ENCODE peak calls at places on chromosomes 13 and 19, in four cellular contexts. J, Q, V and C are unnamed samples.

GRCh38 chr19:48596679-48597465 is 9.7 kb upstream of the SPACA4 start:
- DNase-seq in Q (no peak), V (no peak), J (no peak), C (peak)

GRCh38 chr13:98393873-98394272 is 183.0 kb downstream of the STK24 start:
- DNase-seq in J (peak), V (no peak), Q (no peak), C (no peak)

GRCh38 chr13:29541400-29541799 is 54.1 kb downstream of the SLC7A1 start:
- DNase-seq in Q (no peak), J (no peak), V (no peak), C (no peak)

GRCh38 chr13:111296417-111296816 is 24.0 kb upstream of the TEX29 start:
- DNase-seq in V (no peak), Q (no peak), J (no peak), C (no peak)

GRCh38 chr13:59343993-59344780 is 819.5 kb downstream of the DIAPH3 start:
- DNase-seq in V (no peak), J (no peak), Q (no peak), C (no peak)

GRCh38 chr13:61253105-61253877 is 162.4 kb downstream of the PCDH20 start:
- DNase-seq in V (no peak), Q (no peak), J (no peak), C (no peak)

GRCh38 chr13:31201341-31202024 is 1.7 kb downstream of the B3GLCT start:
- DNase-seq in Q (peak), V (peak), J (no peak), C (peak)

GRCh38 chr19:12872941-12873890 is 8.0 kb downstream of the DNASE2 start:
- DNase-seq in V (no peak), Q (peak), J (peak), C (no peak)

GRCh38 chr13:66468656-66469055 is 761.5 kb downstream of the PCDH9 start:
- DNase-seq in J (no peak), Q (no peak), V (no peak), C (peak)

GRCh38 chr19:14561832-14562351 is 10.0 kb downstream of the NDUFB7 start:
- DNase-seq in Q (peak), J (peak), V (no peak), C (no peak)

GRCh38 chr13:98981596-98982195 is 3.8 kb upstream of the DOCK9 start:
- DNase-seq in Q (no peak), J (no peak), V (no peak), C (no peak)

GRCh38 chr13:80753951-80754350 is 413.0 kb upstream of the SPRY2 start:
- DNase-seq in J (no peak), Q (no peak), V (no peak), C (no peak)

GRCh38 chr13:84896128-84896527 is 903.1 kb downstream of the SLITRK6 start:
- DNase-seq in J (no peak), Q (peak), V (no peak), C (peak)

GRCh38 chr13:110399801-110400200 is 92.7 kb downstream of the COL4A2 start:
- DNase-seq in Q (peak), V (no peak), J (no peak), C (peak)

GRCh38 chr19:2974342-2974932 is 2.9 kb upstream of the TLE6 start:
- DNase-seq in Q (peak), V (peak), J (peak), C (no peak)

GRCh38 chr13:58369941-58370340 is 738.4 kb downstream of the PCDH17 start:
- DNase-seq in Q (no peak), V (no peak), J (no peak), C (no peak)

GRCh38 chr13:41547253-41548000 is 90.1 kb downstream of the RGCC start:
- DNase-seq in Q (no peak), J (peak), V (peak), C (no peak)

GRCh38 chr19:20664917-20665781 is 3.8 kb upstream of the ZNF626 start:
- DNase-seq in J (peak), Q (peak), V (no peak), C (peak)

GRCh38 chr19:33226550-33227241 is 1.0 kb upstream of the SLC7A10 start:
- DNase-seq in V (no peak), J (peak), Q (peak), C (peak)

GRCh38 chr19:17530586-17530985 is 19.1 kb downstream of the PGLS start:
- DNase-seq in V (no peak), J (no peak), Q (no peak), C (no peak)

GRCh38 chr19:11169896-11170678 is 14.5 kb upstream of the SPC24 start:
- DNase-seq in Q (peak), V (no peak), J (no peak), C (peak)

GRCh38 chr13:33677215-33677614 is 140.7 kb upstream of the RFC3 start:
- DNase-seq in Q (no peak), V (no peak), J (no peak), C (no peak)

GRCh38 chr19:3511506-3512251 is 5.6 kb downstream of the FZR1 start:
- DNase-seq in V (no peak), Q (no peak), J (no peak), C (no peak)

DNA sequence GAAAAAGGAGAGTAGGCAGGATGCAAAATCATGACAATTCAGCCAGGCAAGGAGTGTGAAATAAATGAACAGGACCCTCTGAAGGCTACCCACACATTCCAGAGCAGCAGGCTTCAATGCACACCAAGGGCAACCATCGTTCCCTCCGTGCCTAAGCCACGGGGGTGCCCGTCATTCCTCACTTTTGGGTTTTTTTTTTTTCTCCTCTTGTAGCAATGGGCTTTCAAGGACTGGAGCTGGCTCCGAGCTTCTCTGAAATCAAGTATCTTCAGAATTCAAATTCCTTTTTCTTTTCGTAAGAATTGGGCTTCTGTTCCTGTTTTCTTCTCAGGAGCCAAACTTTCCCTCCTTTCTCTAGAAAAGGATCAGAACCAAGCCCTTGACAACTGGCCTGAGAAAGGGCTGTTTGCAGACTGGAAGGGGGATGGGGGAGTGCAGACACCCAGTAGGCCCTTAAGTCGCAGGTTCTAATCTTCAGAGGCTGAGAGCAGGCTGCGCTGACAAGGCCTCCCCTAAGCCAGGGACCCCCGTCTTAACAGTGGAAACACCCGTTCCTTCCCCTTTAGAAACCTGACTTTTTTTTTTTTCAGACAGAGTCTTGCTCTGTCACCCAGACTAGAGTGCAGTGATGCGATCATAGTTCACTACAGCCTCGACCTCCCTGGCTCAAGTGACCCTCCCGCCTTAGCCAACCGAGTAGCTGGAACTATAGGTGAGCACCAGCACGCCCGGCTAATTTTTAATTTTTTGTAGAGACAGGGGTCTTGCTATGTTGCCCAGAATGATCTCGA is 51.7 kb downstream of the RFX2 start:
- DNase-seq in V (no peak), Q (no peak), J (no peak), C (no peak)
- H3K4me3 ChIP-seq in V (no peak), Q (no peak), J (no peak), C (no peak)

DNA sequence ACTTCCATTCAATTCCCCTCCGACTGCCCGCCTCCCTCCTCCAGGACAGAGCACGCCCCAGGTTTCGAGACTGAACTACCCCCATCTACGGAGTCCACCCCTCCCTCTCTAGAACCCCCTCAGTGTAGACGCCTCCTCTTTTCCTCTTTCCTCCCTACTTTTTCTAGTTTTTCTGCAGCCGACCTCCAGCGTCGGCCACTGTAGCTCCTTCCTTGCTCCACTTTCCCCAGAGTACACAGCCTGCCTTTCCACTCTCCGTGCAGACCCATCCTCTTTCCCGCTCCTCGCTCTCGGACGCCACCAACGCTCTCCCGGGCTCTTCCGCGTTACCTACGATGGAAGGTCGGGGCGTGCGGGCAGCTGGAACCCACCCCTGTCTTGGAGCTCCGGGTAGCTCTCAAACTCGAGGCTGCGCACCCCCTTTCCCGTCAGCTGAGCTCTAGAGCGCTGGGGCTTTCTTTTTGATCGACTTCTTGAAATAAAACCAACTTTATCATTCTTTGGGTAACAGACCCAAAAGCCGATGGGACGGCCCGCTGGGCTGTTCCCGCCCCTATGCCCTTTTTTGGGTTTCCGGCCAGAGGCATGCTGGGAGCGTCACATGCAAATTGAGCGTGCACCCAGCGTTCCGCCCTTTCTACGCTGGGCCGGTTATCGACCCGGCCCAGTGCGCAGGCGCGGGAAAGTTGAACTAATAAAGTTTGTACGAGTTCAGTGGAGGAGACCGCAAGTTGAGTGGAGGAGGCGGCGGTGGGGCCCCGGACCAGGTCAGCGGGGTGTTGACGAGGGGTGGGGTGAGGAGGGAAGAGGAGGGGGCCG is at the start of the genes BCL2L12 and IRF3:
- DNase-seq in Q (peak), V (peak), J (peak), C (peak)
- H3K4me3 ChIP-seq in Q (peak), V (peak), J (peak), C (peak)

GRCh38 chr13:32528358-32528757 is 10.2 kb downstream of the N4BP2L2 start:
- DNase-seq in J (no peak), V (no peak), Q (peak), C (peak)
- H3K4me3 ChIP-seq in J (peak), V (no peak), Q (no peak), C (no peak)

DNA sequence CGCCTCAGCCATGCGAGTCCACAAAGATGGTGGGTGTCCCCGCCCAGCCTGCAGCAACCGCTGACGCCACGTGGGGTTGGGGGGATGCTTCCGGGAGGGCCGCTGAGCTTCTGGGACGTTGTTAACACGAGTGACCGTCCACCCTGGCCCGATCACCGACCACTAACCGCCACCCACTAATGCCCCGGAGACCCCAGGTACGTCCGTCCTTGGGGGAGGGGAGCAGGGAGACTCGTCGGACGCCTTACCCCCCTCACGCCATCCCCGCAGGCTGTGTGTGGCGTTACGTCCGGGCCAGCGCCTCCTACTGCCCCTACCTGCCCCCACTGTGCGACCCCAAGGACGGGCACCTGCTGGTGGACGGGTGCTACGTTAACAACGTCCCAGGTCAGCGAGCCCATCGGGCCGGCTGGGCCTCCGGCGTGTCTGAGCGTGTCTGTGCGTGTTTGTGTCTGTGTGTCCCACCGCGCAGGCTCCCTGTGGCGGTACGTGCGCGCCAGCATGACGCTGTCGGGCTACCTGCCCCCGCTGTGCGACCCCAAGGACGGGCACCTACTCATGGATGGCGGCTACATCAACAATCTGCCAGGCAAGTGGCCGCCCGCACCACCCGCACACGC is 21.3 kb downstream of the PNPLA6 start:
- DNase-seq in J (peak), Q (no peak), V (no peak), C (no peak)
- H3K4me3 ChIP-seq in J (no peak), Q (no peak), V (no peak), C (no peak)

DNA sequence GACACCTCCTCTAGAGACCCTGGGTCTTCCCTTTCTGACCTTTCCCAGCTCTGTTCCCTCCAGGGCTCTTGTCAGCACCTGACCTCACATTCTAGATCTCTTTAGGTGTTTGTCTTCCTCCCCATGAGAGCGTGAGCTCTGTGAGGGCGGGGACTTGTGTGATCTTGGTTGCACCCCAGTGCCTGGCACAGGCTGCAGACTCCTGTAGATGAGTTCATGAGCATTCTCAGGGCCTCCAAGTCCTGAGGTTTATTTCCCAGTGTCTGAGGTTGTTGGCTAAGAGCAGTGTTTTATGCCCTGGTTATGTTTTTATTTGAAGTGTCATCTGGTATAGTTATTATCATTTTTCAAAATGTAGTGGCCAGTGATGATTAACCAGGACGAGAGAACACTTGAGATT is 596 bp downstream of the CEACAM4 start:
- DNase-seq in Q (no peak), J (no peak), V (no peak), C (no peak)
- H3K4me3 ChIP-seq in Q (no peak), J (no peak), V (no peak), C (no peak)

GRCh38 chr13:52846567-52847321 is 1.7 kb downstream of the PCDH8 start:
- DNase-seq in Q (peak), J (peak), V (peak), C (peak)

GRCh38 chr13:52847682-52848432 is 583 bp downstream of the PCDH8 start:
- DNase-seq in Q (no peak), J (no peak), V (no peak), C (no peak)

GRCh38 chr13:52845766-52846566 is 2.5 kb downstream of the PCDH8 start:
- DNase-seq in J (peak), Q (peak), V (no peak), C (peak)

GRCh38 chr13:52848455-52849190 is at the start of gene PCDH8:
- DNase-seq in Q (no peak), V (peak), J (no peak), C (no peak)

DNA sequence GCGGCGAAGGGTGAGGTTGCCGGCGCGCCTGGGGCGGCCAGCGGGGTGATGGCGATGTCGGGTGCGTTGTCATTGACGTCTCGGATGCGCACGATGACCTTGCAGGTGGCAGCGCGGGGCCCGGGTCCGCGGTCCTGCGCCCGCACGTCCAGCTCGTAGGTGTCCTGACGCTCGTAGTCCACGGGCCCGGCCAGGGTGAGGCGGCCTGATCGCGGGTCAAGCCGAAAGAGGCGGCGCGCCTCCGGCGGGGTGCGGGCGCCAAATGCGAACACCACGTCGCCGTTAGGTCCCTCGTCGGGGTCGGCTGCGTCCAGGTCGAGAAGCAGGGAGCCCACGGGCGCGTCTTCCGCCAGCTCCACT is 1.1 kb downstream of the PCDH8 start:
- DNase-seq in V (no peak), Q (no peak), J (no peak), C (no peak)
- H3K4me3 ChIP-seq in V (no peak), Q (no peak), J (peak), C (no peak)

GRCh38 chr19:52369463-52370340 is at the start of gene ZNF880:
- DNase-seq in V (peak), J (peak), Q (peak), C (peak)
- H3K4me3 ChIP-seq in V (peak), J (peak), Q (peak), C (peak)

DNA sequence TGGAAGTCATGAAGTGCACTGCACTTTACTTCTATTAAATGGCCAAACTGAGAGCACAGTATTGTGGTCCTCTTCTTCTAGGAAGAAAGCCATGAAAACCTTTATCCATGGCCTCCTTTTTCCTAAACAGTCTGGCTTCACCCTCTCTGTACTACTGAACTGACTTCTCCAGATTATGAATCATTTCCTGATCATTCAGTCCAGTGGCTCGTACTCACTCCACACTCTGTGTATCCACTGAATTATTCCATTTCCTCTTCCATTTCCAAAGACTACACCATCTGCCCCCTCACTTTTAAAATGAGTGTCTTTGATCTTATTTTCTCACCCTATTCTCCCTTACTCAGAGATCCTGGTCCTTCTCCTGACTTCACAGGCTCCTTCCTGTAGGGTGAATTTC is 29.7 kb upstream of the FREM2 start:
- DNase-seq in J (no peak), V (no peak), Q (peak), C (no peak)
- H3K4me3 ChIP-seq in J (no peak), V (no peak), Q (no peak), C (no peak)